ENCODE peak calls at places on chromosomes 6 and 20, in six cellular contexts. One of them, this sample, is unnamed.

GRCh38 chr6:92364948-92365386 is 1054.4 kb downstream of the EPHA7 start:
- DNase-seq in activated CD4-positive, alpha-beta T cell treated with anti-CD3 and anti-CD28 coated beads for 36 hours: no peak
- DNase-seq in T-helper 2 cell: no peak
- DNase-seq in HEK293T: no peak
- DNase-seq in stimulated activated naive B cell treated with anti-CD40 and anti-IgM and Interleukin-4, amounts not matched to agents 10 μg/mL and 1 μg/mL and 100 μg/mL, for 72 hours: no peak
- DNase-seq in anterior cingulate cortex: no peak
- DNase-seq in this sample: no peak

GRCh38 chr20:4101910-4102309 is 86.6 kb upstream of the RNF24 start:
- DNase-seq in activated CD4-positive, alpha-beta T cell treated with anti-CD3 and anti-CD28 coated beads for 36 hours: no peak
- DNase-seq in T-helper 2 cell: no peak
- DNase-seq in HEK293T: no peak
- DNase-seq in stimulated activated naive B cell treated with anti-CD40 and anti-IgM and Interleukin-4, amounts not matched to agents 10 μg/mL and 1 μg/mL and 100 μg/mL, for 72 hours: no peak
- DNase-seq in anterior cingulate cortex: no peak
- DNase-seq in this sample: no peak

GRCh38 chr20:4141616-4142240 is 126.4 kb upstream of the RNF24 start:
- DNase-seq in activated CD4-positive, alpha-beta T cell treated with anti-CD3 and anti-CD28 coated beads for 36 hours: no peak
- DNase-seq in T-helper 2 cell: no peak
- DNase-seq in HEK293T: no peak
- DNase-seq in stimulated activated naive B cell treated with anti-CD40 and anti-IgM and Interleukin-4, amounts not matched to agents 10 μg/mL and 1 μg/mL and 100 μg/mL, for 72 hours: no peak
- DNase-seq in anterior cingulate cortex: no peak
- DNase-seq in this sample: no peak

GRCh38 chr6:137631323-137631722 is 137.1 kb upstream of the OLIG3 start:
- DNase-seq in activated CD4-positive, alpha-beta T cell treated with anti-CD3 and anti-CD28 coated beads for 36 hours: no peak
- DNase-seq in T-helper 2 cell: no peak
- DNase-seq in HEK293T: no peak
- DNase-seq in stimulated activated naive B cell treated with anti-CD40 and anti-IgM and Interleukin-4, amounts not matched to agents 10 μg/mL and 1 μg/mL and 100 μg/mL, for 72 hours: no peak
- DNase-seq in anterior cingulate cortex: no peak
- DNase-seq in this sample: no peak

GRCh38 chr20:50460608-50461268 is 49.4 kb upstream of the PTPN1 start:
- DNase-seq in activated CD4-positive, alpha-beta T cell treated with anti-CD3 and anti-CD28 coated beads for 36 hours: peak
- DNase-seq in T-helper 2 cell: peak
- DNase-seq in HEK293T: peak
- DNase-seq in stimulated activated naive B cell treated with anti-CD40 and anti-IgM and Interleukin-4, amounts not matched to agents 10 μg/mL and 1 μg/mL and 100 μg/mL, for 72 hours: peak
- DNase-seq in anterior cingulate cortex: peak
- DNase-seq in this sample: peak

GRCh38 chr6:161403717-161404116 is 129.9 kb upstream of the AGPAT4 start:
- DNase-seq in activated CD4-positive, alpha-beta T cell treated with anti-CD3 and anti-CD28 coated beads for 36 hours: no peak
- DNase-seq in T-helper 2 cell: no peak
- DNase-seq in HEK293T: no peak
- DNase-seq in stimulated activated naive B cell treated with anti-CD40 and anti-IgM and Interleukin-4, amounts not matched to agents 10 μg/mL and 1 μg/mL and 100 μg/mL, for 72 hours: no peak
- DNase-seq in anterior cingulate cortex: no peak
- DNase-seq in this sample: no peak

GRCh38 chr20:62837790-62838458 is 21.1 kb downstream of the COL9A3 start:
- DNase-seq in activated CD4-positive, alpha-beta T cell treated with anti-CD3 and anti-CD28 coated beads for 36 hours: peak
- DNase-seq in T-helper 2 cell: no peak
- DNase-seq in HEK293T: no peak
- DNase-seq in stimulated activated naive B cell treated with anti-CD40 and anti-IgM and Interleukin-4, amounts not matched to agents 10 μg/mL and 1 μg/mL and 100 μg/mL, for 72 hours: no peak
- DNase-seq in anterior cingulate cortex: no peak
- DNase-seq in this sample: no peak

GRCh38 chr6:135985471-135985870 is 134.0 kb downstream of the PDE7B start:
- DNase-seq in activated CD4-positive, alpha-beta T cell treated with anti-CD3 and anti-CD28 coated beads for 36 hours: no peak
- DNase-seq in T-helper 2 cell: no peak
- DNase-seq in HEK293T: no peak
- DNase-seq in stimulated activated naive B cell treated with anti-CD40 and anti-IgM and Interleukin-4, amounts not matched to agents 10 μg/mL and 1 μg/mL and 100 μg/mL, for 72 hours: no peak
- DNase-seq in anterior cingulate cortex: no peak
- DNase-seq in this sample: no peak

GRCh38 chr6:151731313-151731712 is 76.2 kb upstream of the ESR1 start:
- DNase-seq in activated CD4-positive, alpha-beta T cell treated with anti-CD3 and anti-CD28 coated beads for 36 hours: no peak
- DNase-seq in T-helper 2 cell: no peak
- DNase-seq in HEK293T: no peak
- DNase-seq in stimulated activated naive B cell treated with anti-CD40 and anti-IgM and Interleukin-4, amounts not matched to agents 10 μg/mL and 1 μg/mL and 100 μg/mL, for 72 hours: no peak
- DNase-seq in anterior cingulate cortex: no peak
- DNase-seq in this sample: no peak

GRCh38 chr6:159134701-159135364 is 34.4 kb upstream of the FNDC1 start:
- DNase-seq in activated CD4-positive, alpha-beta T cell treated with anti-CD3 and anti-CD28 coated beads for 36 hours: peak
- DNase-seq in T-helper 2 cell: peak
- DNase-seq in HEK293T: peak
- DNase-seq in stimulated activated naive B cell treated with anti-CD40 and anti-IgM and Interleukin-4, amounts not matched to agents 10 μg/mL and 1 μg/mL and 100 μg/mL, for 72 hours: peak
- DNase-seq in anterior cingulate cortex: peak
- DNase-seq in this sample: peak

GRCh38 chr6:25556516-25556915 is 95.5 kb upstream of the SCGN start:
- DNase-seq in activated CD4-positive, alpha-beta T cell treated with anti-CD3 and anti-CD28 coated beads for 36 hours: peak
- DNase-seq in T-helper 2 cell: peak
- DNase-seq in HEK293T: peak
- DNase-seq in stimulated activated naive B cell treated with anti-CD40 and anti-IgM and Interleukin-4, amounts not matched to agents 10 μg/mL and 1 μg/mL and 100 μg/mL, for 72 hours: peak
- DNase-seq in anterior cingulate cortex: peak
- DNase-seq in this sample: peak

GRCh38 chr6:70150521-70150920 is 152.4 kb downstream of the COL9A1 start:
- DNase-seq in activated CD4-positive, alpha-beta T cell treated with anti-CD3 and anti-CD28 coated beads for 36 hours: no peak
- DNase-seq in T-helper 2 cell: no peak
- DNase-seq in HEK293T: no peak
- DNase-seq in stimulated activated naive B cell treated with anti-CD40 and anti-IgM and Interleukin-4, amounts not matched to agents 10 μg/mL and 1 μg/mL and 100 μg/mL, for 72 hours: no peak
- DNase-seq in anterior cingulate cortex: no peak
- DNase-seq in this sample: no peak

GRCh38 chr6:7051780-7052440 is 55.9 kb upstream of the RREB1 start:
- DNase-seq in activated CD4-positive, alpha-beta T cell treated with anti-CD3 and anti-CD28 coated beads for 36 hours: peak
- DNase-seq in T-helper 2 cell: peak
- DNase-seq in HEK293T: peak
- DNase-seq in stimulated activated naive B cell treated with anti-CD40 and anti-IgM and Interleukin-4, amounts not matched to agents 10 μg/mL and 1 μg/mL and 100 μg/mL, for 72 hours: peak
- DNase-seq in anterior cingulate cortex: no peak
- DNase-seq in this sample: no peak

GRCh38 chr6:158536891-158537798 is 22.7 kb upstream of the TMEM181 start:
- DNase-seq in activated CD4-positive, alpha-beta T cell treated with anti-CD3 and anti-CD28 coated beads for 36 hours: peak
- DNase-seq in T-helper 2 cell: peak
- DNase-seq in HEK293T: peak
- DNase-seq in stimulated activated naive B cell treated with anti-CD40 and anti-IgM and Interleukin-4, amounts not matched to agents 10 μg/mL and 1 μg/mL and 100 μg/mL, for 72 hours: no peak
- DNase-seq in anterior cingulate cortex: no peak
- DNase-seq in this sample: peak

GRCh38 chr20:36096404-36096799 is 58.1 kb upstream of the EPB41L1 start:
- DNase-seq in activated CD4-positive, alpha-beta T cell treated with anti-CD3 and anti-CD28 coated beads for 36 hours: no peak
- DNase-seq in T-helper 2 cell: no peak
- DNase-seq in HEK293T: no peak
- DNase-seq in stimulated activated naive B cell treated with anti-CD40 and anti-IgM and Interleukin-4, amounts not matched to agents 10 μg/mL and 1 μg/mL and 100 μg/mL, for 72 hours: no peak
- DNase-seq in anterior cingulate cortex: no peak
- DNase-seq in this sample: no peak

GRCh38 chr6:10837009-10837691 is 1.2 kb downstream of the MAK start:
- DNase-seq in activated CD4-positive, alpha-beta T cell treated with anti-CD3 and anti-CD28 coated beads for 36 hours: peak
- DNase-seq in T-helper 2 cell: no peak
- DNase-seq in HEK293T: peak
- DNase-seq in stimulated activated naive B cell treated with anti-CD40 and anti-IgM and Interleukin-4, amounts not matched to agents 10 μg/mL and 1 μg/mL and 100 μg/mL, for 72 hours: no peak
- DNase-seq in anterior cingulate cortex: no peak
- DNase-seq in this sample: no peak

GRCh38 chr6:160355001-160355400 is 6.8 kb downstream of the SLC22A3 start:
- DNase-seq in activated CD4-positive, alpha-beta T cell treated with anti-CD3 and anti-CD28 coated beads for 36 hours: peak
- DNase-seq in T-helper 2 cell: no peak
- DNase-seq in HEK293T: no peak
- DNase-seq in stimulated activated naive B cell treated with anti-CD40 and anti-IgM and Interleukin-4, amounts not matched to agents 10 μg/mL and 1 μg/mL and 100 μg/mL, for 72 hours: no peak
- DNase-seq in anterior cingulate cortex: no peak
- DNase-seq in this sample: no peak

GRCh38 chr6:167146977-167147376 is 10.8 kb downstream of the GPR31 start:
- DNase-seq in activated CD4-positive, alpha-beta T cell treated with anti-CD3 and anti-CD28 coated beads for 36 hours: no peak
- DNase-seq in T-helper 2 cell: no peak
- DNase-seq in HEK293T: no peak
- DNase-seq in stimulated activated naive B cell treated with anti-CD40 and anti-IgM and Interleukin-4, amounts not matched to agents 10 μg/mL and 1 μg/mL and 100 μg/mL, for 72 hours: no peak
- DNase-seq in anterior cingulate cortex: no peak
- DNase-seq in this sample: no peak

GRCh38 chr6:3285732-3286131 is 27.0 kb downstream of the PSMG4 start:
- DNase-seq in activated CD4-positive, alpha-beta T cell treated with anti-CD3 and anti-CD28 coated beads for 36 hours: no peak
- DNase-seq in T-helper 2 cell: no peak
- DNase-seq in HEK293T: no peak
- DNase-seq in stimulated activated naive B cell treated with anti-CD40 and anti-IgM and Interleukin-4, amounts not matched to agents 10 μg/mL and 1 μg/mL and 100 μg/mL, for 72 hours: no peak
- DNase-seq in anterior cingulate cortex: no peak
- DNase-seq in this sample: no peak

GRCh38 chr6:167238694-167239467 is 52.2 kb upstream of the UNC93A start:
- DNase-seq in activated CD4-positive, alpha-beta T cell treated with anti-CD3 and anti-CD28 coated beads for 36 hours: no peak
- DNase-seq in T-helper 2 cell: no peak
- DNase-seq in HEK293T: no peak
- DNase-seq in stimulated activated naive B cell treated with anti-CD40 and anti-IgM and Interleukin-4, amounts not matched to agents 10 μg/mL and 1 μg/mL and 100 μg/mL, for 72 hours: no peak
- DNase-seq in anterior cingulate cortex: no peak
- DNase-seq in this sample: no peak

GRCh38 chr6:4451101-4451500 is 315.7 kb upstream of the ECI2 start:
- DNase-seq in activated CD4-positive, alpha-beta T cell treated with anti-CD3 and anti-CD28 coated beads for 36 hours: no peak
- DNase-seq in T-helper 2 cell: no peak
- DNase-seq in HEK293T: no peak
- DNase-seq in stimulated activated naive B cell treated with anti-CD40 and anti-IgM and Interleukin-4, amounts not matched to agents 10 μg/mL and 1 μg/mL and 100 μg/mL, for 72 hours: no peak
- DNase-seq in anterior cingulate cortex: no peak
- DNase-seq in this sample: no peak